ENCODE peak calls at places on chromosomes 11 and 22, in six cellular contexts. P, K, Y, D, I and Z are unnamed samples.

GRCh38 chr22:38881464-38881871 is 9.5 kb upstream of the CBX6 start:
- DNase-seq in P (peak), K (peak), Y (peak), D (peak), I (peak), Z (peak)

GRCh38 chr22:37817705-37818311 is 5.4 kb upstream of the GALR3 start:
- DNase-seq in P (peak), K (peak), Y (peak), D (peak), I (peak), Z (peak)

GRCh38 chr11:57502376-57502775 is 13.1 kb downstream of the SLC43A1 start:
- DNase-seq in P (no peak), K (no peak), Y (no peak), D (no peak), I (no peak), Z (no peak)

GRCh38 chr22:47041201-47042115 is 279.0 kb downstream of the TBC1D22A start:
- DNase-seq in P (no peak), K (peak), Y (no peak), D (no peak), I (no peak), Z (no peak)

GRCh38 chr11:104870910-104871309 is 27.4 kb downstream of the CASP12 start:
- DNase-seq in P (no peak), K (no peak), Y (peak), D (no peak), I (peak), Z (no peak)

GRCh38 chr11:128399186-128399585 is 188.2 kb downstream of the ETS1 start:
- DNase-seq in P (no peak), K (no peak), Y (no peak), D (no peak), I (peak), Z (peak)

GRCh38 chr11:108965602-108966001 is 300.7 kb downstream of the DDX10 start:
- DNase-seq in P (no peak), K (no peak), Y (peak), D (no peak), I (peak), Z (peak)

GRCh38 chr11:95108671-95109551 is 19.3 kb downstream of the ENDOD1 start:
- DNase-seq in P (no peak), K (no peak), Y (peak), D (no peak), I (peak), Z (no peak)

GRCh38 chr11:16040151-16040550 is 316.2 kb downstream of the SOX6 start:
- DNase-seq in P (no peak), K (no peak), Y (no peak), D (no peak), I (no peak), Z (no peak)

GRCh38 chr11:11555228-11555627 is 66.6 kb downstream of the GALNT18 start:
- DNase-seq in P (no peak), K (peak), Y (no peak), D (no peak), I (no peak), Z (no peak)

GRCh38 chr11:66885469-66886316 is 28.8 kb downstream of the LRFN4 start:
- DNase-seq in P (no peak), K (peak), Y (no peak), D (no peak), I (no peak), Z (no peak)

GRCh38 chr11:27700351-27701261 is at the start of gene BDNF:
- DNase-seq in P (no peak), K (peak), Y (peak), D (no peak), I (peak), Z (peak)

GRCh38 chr22:45805413-45805812 is 133.8 kb downstream of the ATXN10 start:
- DNase-seq in P (no peak), K (no peak), Y (peak), D (no peak), I (no peak), Z (no peak)

GRCh38 chr11:66743271-66743968 is 14.4 kb upstream of the SPTBN2 start:
- DNase-seq in P (peak), K (no peak), Y (no peak), D (no peak), I (no peak), Z (no peak)

GRCh38 chr22:49203091-49203862 is 624.4 kb downstream of the BRD1 start:
- DNase-seq in P (no peak), K (no peak), Y (no peak), D (no peak), I (no peak), Z (no peak)

GRCh38 chr11:108199446-108200321 is 22.8 kb downstream of the NPAT start:
- DNase-seq in P (no peak), K (no peak), Y (peak), D (no peak), I (peak), Z (peak)

GRCh38 chr11:6705905-6706535 is 22.9 kb upstream of the MRPL17 start:
- DNase-seq in P (no peak), K (no peak), Y (peak), D (peak), I (peak), Z (peak)

GRCh38 chr11:75800728-75801361 is 14.2 kb upstream of the UVRAG start:
- DNase-seq in P (peak), K (no peak), Y (no peak), D (no peak), I (no peak), Z (no peak)

GRCh38 chr11:93765551-93765950 is 18.5 kb upstream of the MED17 start:
- DNase-seq in P (no peak), K (no peak), Y (no peak), D (no peak), I (no peak), Z (no peak)
- TF ChIP-seq CTCF in P (no peak), K (no peak), Y (no peak), D (no peak), I (no peak), Z (no peak)

DNA sequence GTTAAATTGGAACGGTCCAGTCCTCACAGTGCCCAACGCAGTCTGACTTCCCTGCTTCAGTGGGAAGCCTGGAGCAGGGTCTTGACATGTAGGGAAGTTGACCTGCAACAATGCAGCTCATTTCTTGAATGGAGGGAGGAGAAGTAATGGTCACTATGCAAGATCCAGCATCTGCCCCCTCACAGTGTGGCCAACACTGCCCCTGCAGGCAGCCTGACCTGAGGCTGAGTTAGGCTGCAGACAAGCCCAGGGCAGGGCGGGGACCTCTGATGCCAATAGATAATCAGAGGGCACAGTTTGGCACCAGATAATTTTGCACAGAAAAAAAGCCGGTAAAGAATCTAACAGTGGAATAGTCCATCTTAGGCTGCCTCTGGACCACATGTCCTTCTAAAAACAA is 182.3 kb downstream of the DSCAML1 start:
- DNase-seq in P (no peak), K (no peak), Y (no peak), D (no peak), I (no peak), Z (no peak)
- TF ChIP-seq CTCF in P (no peak), K (no peak), Y (no peak), D (no peak), I (no peak), Z (peak)

DNA sequence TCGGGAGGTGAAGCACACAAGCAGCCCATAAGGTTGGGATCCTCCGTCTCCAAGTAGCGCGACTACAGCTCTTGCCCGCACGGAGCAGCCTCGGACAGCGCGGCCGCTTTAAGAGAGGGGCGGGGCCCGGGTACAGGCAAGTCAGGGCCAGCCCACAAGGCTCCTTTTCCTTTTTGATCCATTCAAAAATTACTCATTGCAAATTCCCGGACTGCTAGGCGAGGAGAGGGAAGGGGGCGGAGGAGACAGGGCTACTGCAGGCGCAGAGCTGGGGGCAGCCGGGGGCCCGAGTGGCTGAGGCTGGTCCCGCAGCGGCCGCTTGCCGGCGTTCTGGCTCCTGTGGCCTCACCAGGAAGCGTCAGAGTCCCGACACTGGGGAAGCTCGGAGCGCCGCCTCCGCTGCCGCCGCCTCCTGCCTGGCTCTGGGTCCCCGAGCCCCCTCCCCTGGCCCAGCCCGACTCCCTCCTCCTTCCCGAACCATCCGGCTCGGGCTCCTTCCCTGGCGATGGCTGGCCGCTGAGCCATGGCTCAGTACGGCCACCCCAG is at the start of gene UBASH3B:
- DNase-seq in P (peak), K (peak), Y (peak), D (peak), I (peak), Z (peak)
- TF ChIP-seq CTCF in P (no peak), K (peak), Y (no peak), D (no peak), I (peak), Z (no peak)

DNA sequence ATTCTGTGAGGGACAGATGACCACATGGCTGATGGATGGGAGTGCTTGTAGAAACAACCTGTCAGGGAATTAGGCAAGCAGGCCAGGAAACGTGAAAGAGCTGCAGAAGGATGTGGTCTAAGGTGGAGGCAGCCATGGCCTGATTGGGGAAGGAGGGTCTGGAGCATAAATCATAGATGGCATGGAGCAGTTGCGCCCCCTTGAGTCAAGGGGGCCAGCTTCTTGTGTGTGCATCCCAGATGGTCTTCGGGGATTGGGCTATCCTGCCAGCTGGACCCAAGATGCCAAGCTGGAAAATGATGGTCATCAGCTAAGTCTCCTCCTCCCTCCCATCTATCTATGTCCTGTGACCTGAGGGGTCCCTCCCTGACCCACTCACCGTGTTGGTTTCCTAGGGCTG is 119.4 kb upstream of the CLPB start:
- DNase-seq in P (no peak), K (no peak), Y (peak), D (no peak), I (no peak), Z (no peak)
- TF ChIP-seq CTCF in P (no peak), K (no peak), Y (peak), D (no peak), I (no peak), Z (peak)

GRCh38 chr11:61697093-61697492 is 16.9 kb downstream of the DAGLA start:
- DNase-seq in P (peak), K (peak), Y (no peak), D (no peak), I (no peak), Z (peak)

GRCh38 chr11:61696602-61697001 is 16.4 kb downstream of the DAGLA start:
- DNase-seq in P (peak), K (no peak), Y (peak), D (peak), I (no peak), Z (no peak)

GRCh38 chr11:61695917-61696316 is 15.7 kb downstream of the DAGLA start:
- DNase-seq in P (peak), K (peak), Y (peak), D (peak), I (peak), Z (peak)

GRCh38 chr11:61693897-61694840 is 14.0 kb downstream of the DAGLA start:
- DNase-seq in P (no peak), K (no peak), Y (no peak), D (no peak), I (no peak), Z (no peak)

GRCh38 chr11:61694971-61695706 is 14.9 kb downstream of the DAGLA start:
- DNase-seq in P (peak), K (peak), Y (no peak), D (peak), I (peak), Z (no peak)
- TF ChIP-seq CTCF in P (peak), K (peak), Y (peak), D (no peak), I (peak), Z (peak)

DNA sequence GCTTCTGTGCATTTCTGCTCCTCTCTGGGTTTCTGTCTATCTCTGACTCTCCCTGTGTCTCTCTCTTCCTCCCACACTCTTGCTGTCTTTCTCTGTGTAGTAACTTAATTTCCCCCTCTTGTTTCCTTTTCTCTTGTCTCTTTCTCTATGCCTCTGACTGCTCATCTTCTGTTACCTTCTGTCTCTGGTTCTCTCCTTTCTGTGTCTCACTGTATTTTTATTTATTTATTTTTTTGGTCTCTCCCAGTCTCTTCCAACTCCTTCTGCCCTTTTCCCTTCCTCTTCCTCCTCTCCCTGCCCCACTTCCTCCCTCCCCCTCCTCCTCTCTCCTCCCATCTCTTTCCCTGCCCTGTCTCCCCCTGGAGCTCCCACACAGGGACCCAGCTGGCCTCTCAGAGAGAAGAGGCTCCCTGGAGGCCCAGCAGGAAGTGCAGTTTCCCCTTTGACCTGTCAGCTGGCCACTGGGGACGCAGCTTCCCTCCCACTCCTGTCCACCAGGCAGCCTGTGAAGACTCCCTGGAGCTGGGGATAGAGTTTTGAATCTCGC is 38.3 kb upstream of the MYH9 start:
- DNase-seq in P (no peak), K (peak), Y (peak), D (peak), I (peak), Z (no peak)
- TF ChIP-seq CTCF in P (no peak), K (no peak), Y (no peak), D (no peak), I (no peak), Z (peak)

GRCh38 chr11:126282742-126283591 is at the start of gene TIRAP:
- DNase-seq in P (peak), K (peak), Y (peak), D (peak), I (peak), Z (peak)
- TF ChIP-seq CTCF in P (no peak), K (peak), Y (no peak), D (no peak), I (no peak), Z (peak)

GRCh38 chr22:44729391-44730012 is 22.9 kb upstream of the ARHGAP8 start:
- DNase-seq in P (no peak), K (peak), Y (peak), D (peak), I (peak), Z (peak)
- TF ChIP-seq CTCF in P (peak), K (peak), Y (peak), D (peak), I (peak), Z (peak)

GRCh38 chr22:25366408-25366807 is 147.0 kb downstream of the CRYBB2 start:
- DNase-seq in P (no peak), K (peak), Y (no peak), D (no peak), I (peak), Z (no peak)
- TF ChIP-seq CTCF in P (no peak), K (no peak), Y (no peak), D (no peak), I (no peak), Z (peak)